ENCODE peak calls at places on chromosomes 4 and X, in eight cellular contexts. B, O, T, E, C, V, P and U are unnamed samples.

GRCh38 chrX:19627533-19627932 is 112.2 kb upstream of the MAP3K15 start:
- DNase-seq in B (no peak), O (peak; percentile 25), T (no peak), E (no peak), C (no peak), V (no peak), P (no peak), U (peak; percentile 32)

GRCh38 chr4:123936615-123937014 is 540.0 kb downstream of the SPRY1 start:
- DNase-seq in B (no peak), O (peak; percentile 29), T (no peak), E (no peak), C (no peak), V (no peak), P (no peak), U (no peak)

GRCh38 chr4:130478406-130478805 is 1382.5 kb downstream of the C4orf33 start:
- DNase-seq in B (no peak), O (peak; percentile 55), T (no peak), E (no peak), C (peak; percentile 91), V (peak; percentile 89), P (peak; percentile 27), U (peak; percentile 75)

GRCh38 chrX:17608898-17609297 is 128.4 kb upstream of the SCML1 start:
- DNase-seq in B (no peak), O (no peak), T (no peak), E (no peak), C (no peak), V (peak; percentile 59), P (no peak), U (peak; percentile 79)

GRCh38 chr4:181017038-181017437 is 1226.2 kb upstream of the TENM3 start:
- DNase-seq in B (no peak), O (no peak), T (no peak), E (no peak), C (no peak), V (no peak), P (no peak), U (no peak)

GRCh38 chr4:156255205-156255604 is 301.5 kb upstream of the CTSO start:
- DNase-seq in B (no peak), O (no peak), T (no peak), E (no peak), C (no peak), V (no peak), P (no peak), U (no peak)

GRCh38 chr4:7756071-7756470 is 183.6 kb downstream of the AFAP1 start:
- DNase-seq in B (no peak), O (no peak), T (no peak), E (no peak), C (no peak), V (no peak), P (no peak), U (no peak)

GRCh38 chrX:154738013-154738738 is 12.7 kb downstream of the GAB3 start:
- DNase-seq in B (no peak), O (peak; percentile 88), T (no peak), E (peak; percentile 22), C (peak; percentile 82), V (peak; percentile 89), P (no peak), U (peak; percentile 78)

GRCh38 chr4:22987861-22988260 is 295.1 kb downstream of the GBA3 start:
- DNase-seq in B (no peak), O (peak; percentile 83), T (no peak), E (no peak), C (peak; percentile 45), V (no peak), P (no peak), U (peak; percentile 25)

GRCh38 chr4:24564488-24564887 is 19.9 kb downstream of the DHX15 start:
- DNase-seq in B (no peak), O (no peak), T (no peak), E (no peak), C (no peak), V (peak; percentile 56), P (no peak), U (no peak)

GRCh38 chrX:96407501-96407900 is 277.1 kb upstream of the DIAPH2 start:
- DNase-seq in B (no peak), O (peak; percentile 80), T (no peak), E (peak; percentile 27), C (peak; percentile 61), V (peak; percentile 81), P (peak; percentile 38), U (peak; percentile 52)

GRCh38 chr4:127307996-127308395 is 324.8 kb upstream of the INTU start:
- DNase-seq in B (no peak), O (peak; percentile 60), T (no peak), E (no peak), C (no peak), V (no peak), P (no peak), U (no peak)

GRCh38 chr4:56658410-56659003 is 22.6 kb downstream of the HOPX start:
- DNase-seq in B (no peak), O (peak; percentile 39), T (no peak), E (no peak), C (no peak), V (peak; percentile 44), P (no peak), U (peak; percentile 50)

GRCh38 chr4:80188801-80189458 is 8.4 kb upstream of the PRDM8 start:
- DNase-seq in B (no peak), O (no peak), T (no peak), E (no peak), C (no peak), V (no peak), P (no peak), U (no peak)

GRCh38 chrX:79556750-79557149 is 189.6 kb upstream of the ITM2A start:
- DNase-seq in B (no peak), O (no peak), T (no peak), E (no peak), C (no peak), V (no peak), P (no peak), U (no peak)

GRCh38 chrX:119190251-119190651 is 45.8 kb upstream of the PGRMC1 start:
- DNase-seq in B (no peak), O (peak; percentile 4), T (no peak), E (peak; percentile 1), C (no peak), V (no peak), P (no peak), U (no peak)

GRCh38 chrX:21973321-21974010 is 33.0 kb downstream of the SMS start:
- DNase-seq in B (no peak), O (no peak), T (no peak), E (no peak), C (no peak), V (no peak), P (no peak), U (no peak)

GRCh38 chr4:167555338-167556022 is 321.2 kb upstream of the SPOCK3 start:
- DNase-seq in B (no peak), O (peak; percentile 20), T (no peak), E (no peak), C (no peak), V (peak; percentile 2), P (no peak), U (no peak)

GRCh38 chr4:36547383-36547782 is 266.0 kb downstream of the DTHD1 start:
- DNase-seq in B (no peak), O (no peak), T (no peak), E (no peak), C (no peak), V (no peak), P (no peak), U (no peak)

GRCh38 chr4:126264839-126265238 is 950.1 kb downstream of the FAT4 start:
- DNase-seq in B (no peak), O (peak; percentile 62), T (no peak), E (no peak), C (no peak), V (peak; percentile 73), P (no peak), U (peak; percentile 21)

GRCh38 chr4:139815646-139816601 is 150.3 kb downstream of the MGST2 start:
- DNase-seq in B (peak; percentile 29), O (peak; percentile 85), T (no peak), E (no peak), C (peak; percentile 77), V (peak; percentile 83), P (peak; percentile 20), U (peak; percentile 67)

GRCh38 chrX:77597090-77597489 is 149.9 kb downstream of the FGF16 start:
- DNase-seq in B (peak; percentile 2), O (peak; percentile 30), T (no peak), E (no peak), C (no peak), V (peak; percentile 59), P (no peak), U (peak; percentile 30)

GRCh38 chr4:151045907-151046306 is 30.8 kb upstream of the LRBA start:
- DNase-seq in B (peak; percentile 21), O (no peak), T (peak; percentile 27), E (peak; percentile 15), C (no peak), V (no peak), P (no peak), U (peak; percentile 33)
- TF ChIP-seq CTCF in B (no peak), O (no peak), T (no peak), E (no peak), C (no peak), V (no peak), P (no peak), U (no peak)

DNA sequence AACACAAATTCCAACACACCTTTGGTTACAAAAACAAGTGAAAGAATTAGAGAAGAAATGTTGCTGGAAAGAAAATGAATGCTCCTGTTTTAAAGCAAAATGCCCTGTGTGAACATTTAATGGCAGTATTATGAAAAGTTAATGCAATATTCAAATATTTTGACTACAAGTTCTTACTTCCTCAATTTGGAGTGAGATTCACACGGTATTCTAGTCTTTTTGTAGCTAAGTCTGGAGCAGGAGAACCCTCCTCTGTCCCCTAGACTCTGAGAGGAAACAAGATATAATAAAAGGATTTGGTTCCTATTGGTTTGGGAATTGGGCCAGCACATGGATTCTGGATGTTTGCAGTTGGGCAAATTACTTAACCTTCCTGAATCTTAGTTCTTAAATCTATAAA is 12.7 kb downstream of the MAD2L1 start:
- DNase-seq in B (no peak), O (no peak), T (peak; percentile 9), E (no peak), C (no peak), V (no peak), P (no peak), U (no peak)
- TF ChIP-seq CTCF in B (no peak), O (no peak), T (no peak), E (no peak), C (no peak), V (no peak), P (no peak), U (no peak)

GRCh38 chrX:7194606-7195005 is 46.7 kb upstream of the PUDP start:
- DNase-seq in B (no peak), O (no peak), T (no peak), E (no peak), C (no peak), V (no peak), P (no peak), U (no peak)

GRCh38 chrX:7192871-7193270 is 44.9 kb upstream of the PUDP start:
- DNase-seq in B (no peak), O (no peak), T (no peak), E (no peak), C (no peak), V (no peak), P (no peak), U (no peak)

GRCh38 chrX:7190157-7190556 is 42.2 kb upstream of the PUDP start:
- DNase-seq in B (no peak), O (no peak), T (no peak), E (peak; percentile 1), C (no peak), V (no peak), P (no peak), U (peak; percentile 13)

GRCh38 chrX:7191681-7192110 is 43.7 kb upstream of the PUDP start:
- DNase-seq in B (peak; percentile 2), O (peak; percentile 24), T (no peak), E (no peak), C (no peak), V (no peak), P (no peak), U (peak; percentile 21)
- TF ChIP-seq CTCF in B (no peak), O (no peak), T (no peak), E (no peak), C (peak; percentile 28), V (peak; percentile 32), P (peak; percentile 15), U (no peak)

GRCh38 chrX:133544105-133544504 is 128.8 kb upstream of the GPC4 start:
- DNase-seq in B (no peak), O (peak; percentile 52), T (no peak), E (no peak), C (peak; percentile 24), V (peak; percentile 53), P (no peak), U (peak; percentile 46)
- TF ChIP-seq CTCF in B (no peak), O (no peak), T (no peak), E (no peak), C (no peak), V (no peak), P (no peak), U (no peak)